ENCODE peak calls at places on chromosomes 7 and 10, in four cellular contexts. G is H54, R is transverse colon, Q is lower leg skin. X is an unnamed sample.
A peak's percentile ranks its signal among the peaks of the same experiment; 100 is the strongest.

GRCh38 chr7:46446151-46446550 is 525.1 kb upstream of the IGFBP3 start:
- DNase-seq in G (no peak), R (no peak), Q (no peak), X (no peak)

GRCh38 chr10:34967411-34967880 is 122.7 kb downstream of the CUL2 start:
- DNase-seq in G (no peak), R (no peak), Q (no peak), X (no peak)

GRCh38 chr10:29966269-29966668 is 93.1 kb downstream of the JCAD start:
- DNase-seq in G (no peak), R (no peak), Q (no peak), X (no peak)

GRCh38 chr7:67484244-67484751 is 487.7 kb downstream of the TYW1 start:
- DNase-seq in G (peak; percentile 56), R (peak; percentile 26), Q (peak; percentile 84), X (peak; percentile 60)

GRCh38 chr10:7409732-7410168 is 1.1 kb downstream of the SFMBT2 start:
- DNase-seq in G (peak; percentile 15), R (no peak), Q (no peak), X (peak; percentile 18)

GRCh38 chr7:40516376-40516775 is 381.6 kb downstream of the SUGCT start:
- DNase-seq in G (no peak), R (no peak), Q (no peak), X (no peak)

GRCh38 chr10:14953452-14954000 is 370 bp downstream of the DCLRE1C start:
- DNase-seq in G (peak; percentile 52), R (peak; percentile 61), Q (peak; percentile 91), X (peak; percentile 74)

GRCh38 chr7:121085922-121086321 is 97.4 kb downstream of the CPED1 start:
- DNase-seq in G (no peak), R (no peak), Q (no peak), X (no peak)

GRCh38 chr7:610141-610530 is 90.5 kb upstream of the PDGFA start:
- DNase-seq in G (no peak), R (no peak), Q (no peak), X (no peak)

GRCh38 chr10:110684800-110685446 is 40.8 kb downstream of the RBM20 start:
- DNase-seq in G (no peak), R (no peak), Q (no peak), X (no peak)

GRCh38 chr10:98023024-98023423 is 7.4 kb downstream of the CRTAC1 start:
- DNase-seq in G (no peak), R (no peak), Q (peak; percentile 68), X (no peak)

GRCh38 chr7:146175716-146176115 is 59.1 kb downstream of the CNTNAP2 start:
- DNase-seq in G (no peak), R (no peak), Q (no peak), X (no peak)

GRCh38 chr7:135704698-135705097 is 23.3 kb downstream of the SLC13A4 start:
- DNase-seq in G (no peak), R (no peak), Q (no peak), X (no peak)

GRCh38 chr10:31134303-31134928 is 102.8 kb upstream of the ZNF438 start:
- DNase-seq in G (peak; percentile 41), R (peak; percentile 19), Q (no peak), X (peak; percentile 19)

GRCh38 chr10:79491171-79491835 is 21.0 kb upstream of the EIF5AL1 start:
- DNase-seq in G (no peak), R (no peak), Q (peak; percentile 78), X (no peak)

GRCh38 chr7:158821173-158822021 is 7.9 kb downstream of the ESYT2 start:
- DNase-seq in G (no peak), R (no peak), Q (no peak), X (peak; percentile 23)

GRCh38 chr10:87038286-87038717 is 18.2 kb downstream of the FAM25A start:
- DNase-seq in G (no peak), R (no peak), Q (no peak), X (peak; percentile 41)

GRCh38 chr7:50826371-50827172 is 43.9 kb upstream of the GRB10 start:
- DNase-seq in G (peak; percentile 75), R (no peak), Q (peak; percentile 59), X (no peak)

GRCh38 chr7:137935849-137936508 is 65.9 kb downstream of the CREB3L2 start:
- DNase-seq in G (no peak), R (peak; percentile 45), Q (no peak), X (peak; percentile 47)

GRCh38 chr7:132837529-132837928 is 244.4 kb downstream of the CHCHD3 start:
- DNase-seq in G (no peak), R (no peak), Q (no peak), X (no peak)

GRCh38 chr10:22218448-22218847 is 633 bp upstream of the EBLN1 start:
- DNase-seq in G (no peak), R (no peak), Q (no peak), X (peak; percentile 12)

DNA sequence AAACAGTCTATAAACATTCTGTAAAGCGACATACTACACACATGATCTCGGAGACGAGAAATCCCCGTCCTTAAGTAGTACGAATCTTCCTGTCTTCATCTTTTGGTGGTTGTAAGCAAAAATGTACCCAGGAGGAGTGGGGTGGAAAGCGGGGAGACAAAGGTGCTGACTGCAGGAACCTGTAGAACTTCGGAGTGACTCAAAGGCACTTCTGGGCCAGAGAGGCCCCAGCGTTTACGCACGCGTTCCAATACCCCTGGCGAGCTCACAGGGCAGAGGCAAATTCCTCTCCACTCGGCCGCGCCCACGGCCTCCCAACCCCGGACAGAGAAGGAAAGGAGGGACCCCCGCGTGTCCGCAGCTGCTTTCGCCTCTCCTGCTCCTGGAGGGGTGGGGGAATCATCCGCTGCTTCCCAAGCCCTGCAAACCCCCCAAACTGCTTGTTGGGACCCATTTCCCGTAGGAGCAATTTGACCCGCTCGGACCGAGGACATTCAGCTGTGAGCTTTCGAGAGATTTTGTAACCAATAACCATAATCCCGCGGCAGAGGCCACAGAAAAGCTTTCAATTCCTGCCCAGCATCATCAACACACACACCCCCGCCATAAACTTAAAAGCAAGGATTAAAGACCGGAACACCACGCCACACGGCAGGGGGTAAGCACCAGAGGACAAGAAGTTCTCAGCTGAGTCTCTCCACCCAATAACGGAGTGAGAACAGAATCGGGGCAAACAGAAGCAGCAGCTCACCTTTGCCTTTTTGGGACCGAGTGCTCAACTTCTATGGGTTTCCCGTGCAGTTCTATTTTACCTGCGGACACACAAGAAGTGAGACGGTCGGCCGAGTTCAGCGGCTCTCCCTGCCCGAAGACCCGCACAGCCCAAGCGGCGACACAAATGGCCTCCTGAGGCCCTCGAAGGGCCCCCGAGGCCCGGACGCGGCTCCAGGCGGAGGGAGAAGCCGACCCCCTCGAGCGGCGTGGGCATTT is 2.3 kb downstream of the IGF2BP3 start:
- DNase-seq in G (peak; percentile 61), R (peak; percentile 8), Q (no peak), X (peak; percentile 69)
- TF ChIP-seq POLR2A in G (no peak), R (no peak), Q (no peak), X (no peak)

GRCh38 chr7:27187702-27188665 is 3.0 kb upstream of the HOXA11 start:
- DNase-seq in G (no peak), R (peak; percentile 35), Q (peak; percentile 83), X (no peak)

GRCh38 chr7:27190284-27190748 is 5.3 kb upstream of the HOXA11 start:
- DNase-seq in G (no peak), R (no peak), Q (peak; percentile 36), X (no peak)

GRCh38 chr7:27189560-27190283 is 4.7 kb upstream of the HOXA11 start:
- DNase-seq in G (no peak), R (peak; percentile 41), Q (peak; percentile 80), X (no peak)

GRCh38 chr7:27187158-27187701 is 2.2 kb upstream of the HOXA11 start:
- DNase-seq in G (no peak), R (no peak), Q (no peak), X (no peak)

GRCh38 chr7:27188666-27189559 is 3.9 kb upstream of the HOXA11 start:
- DNase-seq in G (no peak), R (peak; percentile 78), Q (peak; percentile 86), X (no peak)
- TF ChIP-seq POLR2A in G (no peak), R (peak; percentile 84), Q (no peak), X (no peak)

DNA sequence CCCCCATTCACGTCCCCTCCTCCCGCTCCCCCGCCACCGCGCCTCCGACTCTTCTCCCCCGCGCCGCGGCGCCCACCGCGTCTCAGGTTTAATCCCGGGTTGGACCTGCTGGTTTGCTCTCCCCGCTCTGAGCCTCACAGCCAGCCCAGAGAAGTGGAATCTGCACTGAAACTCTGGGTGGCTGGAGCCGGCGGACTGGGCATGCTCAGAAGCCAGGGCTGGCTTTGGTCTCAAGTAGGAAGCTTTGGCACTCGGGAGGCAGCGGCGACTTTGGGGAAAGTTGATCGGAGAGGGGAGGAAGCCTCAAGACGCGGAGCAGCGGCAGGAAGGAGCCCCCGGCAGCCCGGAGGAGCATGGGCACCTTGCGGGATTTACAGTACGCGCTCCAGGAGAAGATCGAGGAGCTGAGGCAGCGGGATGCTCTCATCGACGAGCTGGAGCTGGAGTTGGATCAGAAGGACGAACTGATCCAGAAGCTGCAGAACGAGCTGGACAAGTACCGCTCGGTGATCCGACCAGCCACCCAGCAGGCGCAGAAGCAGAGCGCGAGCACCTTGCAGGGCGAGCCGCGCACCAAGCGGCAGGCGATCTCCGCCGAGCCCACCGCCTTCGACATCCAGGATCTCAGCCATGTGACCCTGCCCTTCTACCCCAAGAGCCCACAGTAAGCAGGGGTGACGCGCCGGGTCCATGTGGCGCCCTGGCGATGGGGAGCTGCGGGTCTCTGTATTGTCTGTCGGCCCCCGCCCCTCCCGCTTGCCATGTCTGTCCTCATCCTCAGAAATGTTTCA is at the start of gene PRKG1:
- DNase-seq in G (peak; percentile 63), R (peak; percentile 71), Q (peak; percentile 95), X (no peak)
- TF ChIP-seq POLR2A in G (no peak), R (peak; percentile 37), Q (no peak), X (no peak)

DNA sequence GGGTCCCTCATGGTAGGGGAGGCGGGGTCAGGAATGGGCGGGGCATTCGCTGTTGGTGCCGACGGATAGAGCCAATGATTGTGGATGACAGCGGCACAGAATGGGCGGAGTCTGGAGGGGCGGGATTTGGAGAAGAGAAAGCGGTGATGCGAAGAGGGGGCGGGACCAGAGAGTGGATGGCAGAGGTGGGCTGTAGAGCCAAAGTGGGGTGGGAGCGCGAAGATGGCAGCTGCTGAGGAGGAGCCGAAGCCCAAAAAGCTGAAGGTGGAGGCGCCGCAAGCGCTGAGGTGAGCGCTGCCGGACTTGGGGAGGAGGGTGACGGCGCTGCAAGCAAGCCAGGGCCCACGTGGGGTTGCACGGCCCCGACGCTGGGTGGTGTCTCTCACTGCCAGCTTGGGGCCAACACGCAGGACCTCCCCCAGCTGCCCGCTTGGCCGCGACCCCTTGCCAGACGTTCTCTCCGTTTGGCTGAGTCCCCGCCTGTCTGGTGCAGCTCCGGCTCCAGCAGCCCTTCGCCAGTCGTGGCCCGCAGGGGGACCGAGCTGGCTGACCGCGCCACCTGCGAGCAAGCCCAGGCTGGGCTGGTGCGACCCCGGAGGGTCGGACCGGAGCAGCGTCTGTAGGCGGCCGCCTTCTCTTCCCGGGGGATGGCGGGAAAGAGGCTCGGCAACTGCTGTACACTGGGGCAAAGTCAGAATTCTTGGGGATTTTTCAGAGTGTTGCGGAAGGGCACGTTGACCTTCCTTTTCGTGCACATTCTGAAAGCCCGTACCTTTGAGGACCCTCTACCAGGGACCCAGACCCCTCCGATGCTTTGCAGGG is at the start of gene ADK:
- DNase-seq in G (peak; percentile 92), R (peak; percentile 100), Q (peak; percentile 100), X (peak; percentile 99)
- TF ChIP-seq POLR2A in G (peak; percentile 66), R (peak; percentile 66), Q (no peak), X (no peak)

DNA sequence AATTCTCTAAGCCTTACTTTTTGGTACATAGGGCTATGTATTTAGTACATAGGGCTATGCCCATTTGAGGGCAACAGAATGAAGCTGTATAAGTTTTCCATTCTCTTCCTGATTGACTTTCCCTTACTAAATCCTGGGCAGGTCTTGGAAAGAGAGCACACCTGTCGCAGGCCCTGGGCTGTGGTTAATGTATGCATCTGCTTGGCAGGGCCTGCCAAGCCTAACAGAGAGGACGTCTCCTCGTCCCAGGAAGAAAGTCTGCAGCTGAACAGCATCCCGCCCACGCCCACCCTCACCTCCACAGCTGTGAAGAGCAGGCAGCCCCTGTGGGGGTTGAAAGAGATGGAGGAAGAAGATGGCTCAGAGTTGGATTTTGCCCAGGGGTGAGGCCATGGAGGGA is 8.9 kb upstream of the PVRIG start:
- DNase-seq in G (no peak), R (no peak), Q (no peak), X (no peak)
- TF ChIP-seq POLR2A in G (no peak), R (no peak), Q (no peak), X (no peak)